ENCODE peak calls at places on chromosomes 1 and 21, in eight cellular contexts. E, M, Y, V, W, O, R and Q are unnamed samples.

GRCh38 chr1:161071886-161072371 is 2.2 kb upstream of the ARHGAP30 start:
- DNase-seq in Y (peak), O (peak), E (peak), W (peak), R (peak), M (peak), V (peak), Q (peak)

GRCh38 chr1:29426701-29427279 is 190.5 kb downstream of the PTPRU start:
- DNase-seq in Y (no peak), R (no peak), W (no peak), V (no peak), E (no peak), M (no peak), O (peak), Q (no peak)

GRCh38 chr1:240254778-240255291 is 163.2 kb downstream of the FMN2 start:
- DNase-seq in V (no peak), E (no peak), R (no peak), Y (no peak), M (no peak), W (peak), O (no peak), Q (no peak)

GRCh38 chr1:60073605-60074278 is at the start of gene C1orf87:
- DNase-seq in W (peak), M (no peak), O (no peak), Y (no peak), V (peak), R (no peak), E (no peak), Q (no peak)

GRCh38 chr1:9782116-9782751 is 41.5 kb downstream of the CLSTN1 start:
- DNase-seq in V (no peak), O (no peak), W (no peak), R (no peak), E (no peak), Y (no peak), M (no peak), Q (no peak)

GRCh38 chr1:149995927-149996326 is 14.6 kb downstream of the OTUD7B start:
- DNase-seq in O (no peak), V (no peak), E (no peak), M (no peak), Y (no peak), R (no peak), W (peak), Q (no peak)

GRCh38 chr1:168170552-168171508 is 7.9 kb upstream of the TIPRL start:
- DNase-seq in M (no peak), R (no peak), E (no peak), O (peak), V (peak), W (no peak), Y (no peak), Q (no peak)

GRCh38 chr1:88036345-88036999 is 647.6 kb upstream of the PKN2 start:
- DNase-seq in W (no peak), M (no peak), Y (no peak), V (no peak), E (no peak), R (no peak), O (no peak), Q (no peak)

GRCh38 chr1:10945988-10946387 is 66.5 kb upstream of the TARDBP start:
- DNase-seq in O (peak), R (no peak), M (no peak), E (no peak), V (no peak), Y (no peak), W (no peak), Q (no peak)

GRCh38 chr21:44780767-44781459 is 20.7 kb downstream of the UBE2G2 start:
- DNase-seq in V (no peak), W (no peak), E (no peak), R (no peak), Y (no peak), M (no peak), O (no peak), Q (no peak)

GRCh38 chr1:10693497-10694273 is 102.8 kb downstream of the CASZ1 start:
- DNase-seq in W (peak), M (no peak), E (no peak), O (peak), V (peak), R (no peak), Y (peak), Q (peak)

GRCh38 chr1:151511636-151512215 is 539 bp downstream of the CGN start:
- DNase-seq in Y (peak), R (no peak), O (peak), V (no peak), M (no peak), E (no peak), W (peak), Q (no peak)

GRCh38 chr1:45272943-45273342 is 53.8 kb upstream of the HPDL start:
- DNase-seq in R (no peak), M (no peak), Y (no peak), V (no peak), W (no peak), E (no peak), O (no peak), Q (no peak)

GRCh38 chr1:112706505-112707216 is at the start of gene RHOC:
- DNase-seq in R (no peak), V (peak), O (peak), Y (peak), W (peak), M (no peak), E (no peak), Q (no peak)

GRCh38 chr1:212235848-212236247 is 49.4 kb upstream of the PPP2R5A start:
- DNase-seq in R (no peak), W (no peak), E (no peak), Y (no peak), O (no peak), V (no peak), M (no peak), Q (peak)

GRCh38 chr1:164515221-164515620 is 43.8 kb upstream of the PBX1 start:
- DNase-seq in E (no peak), Y (no peak), M (no peak), W (no peak), O (no peak), R (no peak), V (no peak), Q (no peak)

GRCh38 chr1:164515932-164516331 is 43.1 kb upstream of the PBX1 start:
- DNase-seq in W (no peak), M (no peak), O (peak), Y (no peak), R (no peak), V (no peak), E (no peak), Q (no peak)

GRCh38 chr1:164504699-164505098 is 54.3 kb upstream of the PBX1 start:
- DNase-seq in O (no peak), R (no peak), W (no peak), Y (no peak), E (no peak), V (no peak), M (no peak), Q (no peak)

DNA sequence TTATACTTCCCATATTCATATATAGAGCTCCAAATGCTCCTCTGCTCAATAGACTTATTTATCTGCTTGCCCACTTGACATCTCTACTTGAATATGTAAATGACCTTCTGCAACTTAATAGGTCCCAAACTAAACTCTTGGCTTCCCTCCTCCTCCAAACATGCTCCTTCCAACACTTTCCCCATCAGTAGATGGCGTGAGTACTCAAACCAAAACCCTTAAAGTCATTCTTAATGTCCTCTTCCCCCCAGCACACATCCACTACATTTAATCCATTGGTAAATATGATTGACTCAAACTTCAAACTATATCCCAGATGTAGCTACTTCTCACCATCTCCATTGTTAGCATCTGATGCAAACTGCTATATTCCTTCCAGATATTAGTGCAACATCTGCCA is 48.5 kb upstream of the PBX1 start:
- DNase-seq in R (no peak), Y (no peak), E (no peak), M (no peak), O (no peak), V (no peak), W (peak), Q (no peak)
- TF ChIP-seq CTCF in R (no peak), Y (no peak), E (no peak), M (no peak), O (peak), V (no peak), W (peak), Q (no peak)

DNA sequence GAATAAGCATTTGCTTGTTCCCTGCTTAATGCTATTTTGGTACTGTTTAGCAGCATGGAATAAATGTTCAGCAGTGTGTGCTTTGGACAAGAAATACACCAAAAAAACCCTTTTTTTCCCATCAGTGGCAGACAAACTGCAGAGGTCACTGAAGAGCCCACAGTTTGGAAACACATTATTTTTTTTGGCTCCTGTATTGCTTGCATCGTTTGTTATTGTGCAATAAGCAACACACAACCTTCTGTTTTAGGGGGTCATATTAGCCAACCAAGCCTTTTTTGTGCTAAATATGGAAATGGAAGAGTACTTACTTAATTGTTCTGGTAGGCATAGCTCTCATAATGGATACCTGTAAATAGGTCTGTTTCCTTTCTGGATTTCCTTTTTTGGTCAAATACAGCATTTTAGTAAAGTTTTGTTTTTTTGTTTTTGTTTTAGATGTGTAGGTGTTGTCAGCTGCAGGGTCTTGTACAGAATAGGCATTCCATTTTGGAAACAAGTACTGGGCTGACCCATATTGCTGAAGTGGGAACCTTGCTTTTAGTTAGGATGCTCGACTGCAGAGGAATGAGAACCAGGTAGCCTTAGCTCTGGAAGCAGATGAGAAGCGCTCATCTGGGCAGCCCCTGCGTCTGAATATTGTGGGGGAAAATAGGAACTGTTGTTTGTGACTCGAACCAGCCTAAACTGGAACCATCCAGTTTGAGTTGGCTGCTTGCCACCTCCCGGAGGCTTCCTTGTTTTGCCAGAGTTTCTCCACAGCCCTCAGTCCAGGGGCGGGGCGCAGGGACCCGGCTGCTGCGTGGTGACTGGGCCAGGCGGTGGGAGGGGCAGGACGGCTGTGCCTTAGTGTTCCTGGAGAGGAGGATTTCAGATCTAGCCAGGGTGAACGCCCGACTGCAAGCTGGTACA is 38.5 kb downstream of the SPEN start:
- DNase-seq in W (peak), R (peak), O (peak), E (peak), V (peak), M (peak), Y (peak), Q (peak)
- TF ChIP-seq REST in W (no peak), R (no peak), O (peak), E (no peak), V (no peak), M (no peak), Y (peak), Q (no peak)

DNA sequence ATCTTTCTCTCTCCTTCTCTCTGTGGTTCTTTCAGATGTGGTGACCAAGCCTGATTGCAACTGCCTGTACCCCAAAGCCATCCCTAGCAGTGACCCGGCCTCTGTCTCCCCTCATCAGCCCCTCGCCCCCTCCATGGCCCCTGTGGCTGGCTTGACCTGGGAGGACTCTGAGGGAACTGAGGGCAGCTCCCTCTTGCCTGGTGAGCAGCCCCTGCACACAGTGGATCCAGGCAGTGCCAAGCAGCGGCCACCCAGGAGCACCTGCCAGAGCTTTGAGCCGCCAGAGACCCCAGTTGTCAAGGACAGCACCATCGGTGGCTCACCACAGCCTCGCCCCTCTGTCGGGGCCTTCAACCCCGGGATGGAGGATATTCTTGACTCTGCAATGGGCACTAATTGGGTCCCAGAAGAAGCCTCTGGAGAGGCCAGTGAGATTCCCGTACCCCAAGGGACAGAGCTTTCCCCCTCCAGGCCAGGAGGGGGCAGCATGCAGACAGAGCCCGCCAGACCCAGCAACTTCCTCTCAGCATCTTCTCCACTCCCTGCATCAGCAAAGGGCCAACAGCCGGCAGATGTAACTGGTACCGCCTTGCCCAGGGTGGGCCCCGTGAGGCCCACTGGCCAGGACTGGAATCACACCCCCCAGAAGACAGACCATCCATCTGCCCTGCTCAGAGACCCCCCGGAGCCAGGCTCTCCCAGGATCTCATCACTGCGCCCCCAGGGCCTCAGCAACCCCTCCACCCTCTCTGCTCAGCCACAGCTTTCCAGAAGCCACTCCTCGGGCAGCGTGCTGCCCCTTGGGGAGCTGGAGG is 12.7 kb downstream of the CSF1 start:
- DNase-seq in V (peak), E (no peak), W (peak), R (no peak), M (no peak), Y (no peak), O (peak), Q (no peak)
- TF ChIP-seq CTCF in V (peak), E (peak), W (peak), R (peak), M (peak), Y (peak), O (peak), Q (peak)

DNA sequence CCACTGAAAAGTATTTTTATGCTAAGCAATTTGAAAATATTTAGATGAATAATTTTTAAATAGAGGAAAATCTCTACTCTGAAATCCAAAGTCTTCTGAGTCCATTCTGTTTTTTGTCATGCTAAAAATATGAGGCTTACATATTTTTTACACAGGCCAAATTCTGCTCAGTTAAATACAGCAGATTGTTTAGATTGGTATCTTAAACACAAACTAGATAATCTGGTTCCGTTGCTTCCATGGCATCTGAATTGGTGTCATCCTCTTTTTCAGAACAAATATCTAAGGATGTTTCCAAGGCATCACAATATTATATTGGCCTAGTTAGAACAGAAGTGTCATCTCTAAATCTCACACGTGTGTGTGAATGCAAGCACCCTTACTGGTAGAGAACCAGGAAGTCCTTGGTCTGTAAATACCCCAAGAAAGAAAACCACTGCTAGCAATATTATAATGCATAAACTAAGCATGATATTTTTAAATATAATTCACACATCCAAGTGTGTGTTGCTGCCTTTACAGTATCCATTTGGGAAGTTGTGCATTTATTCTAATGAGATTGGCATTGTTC is 151.1 kb downstream of the NRIP1 start:
- DNase-seq in M (no peak), R (no peak), E (no peak), Y (no peak), O (no peak), W (no peak), V (no peak), Q (no peak)
- TF ChIP-seq REST in M (no peak), R (no peak), E (no peak), Y (no peak), O (no peak), W (no peak), V (no peak), Q (no peak)

DNA sequence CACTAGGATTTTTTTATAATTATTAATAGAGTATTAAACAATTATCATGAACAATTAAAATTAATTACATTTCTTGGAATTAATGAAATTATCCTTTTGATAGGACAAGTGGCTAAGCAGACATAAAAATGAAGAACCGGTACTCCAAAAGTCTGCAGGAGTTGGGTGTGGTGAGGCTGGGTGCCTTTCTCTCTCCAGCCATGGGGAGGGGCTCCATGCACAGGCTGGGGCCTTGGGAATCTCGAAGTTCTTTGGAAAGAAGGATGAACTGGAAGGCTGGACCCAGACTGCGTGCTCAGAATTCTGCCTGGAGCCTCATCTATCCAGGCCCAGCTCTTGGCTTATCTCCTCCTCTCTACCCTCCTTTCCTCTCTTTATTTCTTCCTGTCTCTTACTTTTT is 94.1 kb downstream of the ACTL8 start:
- DNase-seq in R (no peak), W (peak), O (no peak), Y (no peak), V (no peak), M (no peak), E (no peak), Q (no peak)
- TF ChIP-seq CTCF in R (peak), W (peak), O (peak), Y (no peak), V (peak), M (no peak), E (no peak), Q (no peak)

GRCh38 chr1:205950280-205950679 is 7.0 kb upstream of the SLC26A9 start:
- DNase-seq in O (no peak), M (no peak), W (no peak), E (no peak), V (no peak), R (no peak), Y (no peak), Q (no peak)
- TF ChIP-seq REST in O (no peak), M (no peak), W (no peak), E (no peak), V (no peak), R (no peak), Y (no peak), Q (no peak)

DNA sequence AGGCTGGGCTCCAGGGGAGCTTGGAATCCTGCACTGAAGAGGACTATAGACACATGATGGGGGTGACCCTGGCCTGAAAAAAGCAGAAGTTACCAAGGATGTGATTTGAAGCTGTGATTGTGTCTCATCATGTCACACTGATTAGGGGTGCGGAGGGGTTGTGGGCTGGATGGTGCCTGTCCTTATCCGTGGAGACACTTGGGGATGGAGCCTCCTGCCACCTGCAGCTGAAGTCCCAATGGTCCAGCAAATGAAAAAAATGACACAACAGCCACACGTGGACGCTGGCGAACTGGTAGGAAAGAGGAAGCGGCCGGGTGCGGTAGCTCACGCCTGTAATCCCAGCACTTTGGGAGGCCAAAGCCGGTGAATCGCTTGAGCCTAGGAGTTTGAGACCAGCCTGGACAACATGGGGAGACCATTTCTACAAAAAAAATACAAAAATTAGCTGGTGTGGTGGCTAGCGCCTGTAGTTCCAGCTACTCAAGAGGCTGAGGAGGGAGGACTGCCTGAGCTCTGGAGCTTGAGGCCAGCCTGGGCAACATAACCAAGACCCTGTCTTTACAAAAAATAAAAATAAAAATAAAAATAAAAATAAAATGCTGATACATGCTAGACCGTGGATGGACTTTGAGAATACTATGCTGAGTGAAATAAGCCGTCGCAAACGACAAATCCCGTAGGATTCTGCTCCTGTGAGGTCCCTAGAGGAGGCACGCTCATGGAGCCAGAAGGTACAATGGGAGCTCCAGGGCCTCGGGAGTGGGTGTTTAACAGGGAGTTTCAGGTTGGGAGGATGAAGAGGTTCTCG is 838 bp upstream of the IBA57 start:
- DNase-seq in M (no peak), E (no peak), W (no peak), V (peak), O (no peak), R (no peak), Y (no peak), Q (peak)
- TF ChIP-seq CTCF in M (no peak), E (no peak), W (no peak), V (no peak), O (no peak), R (no peak), Y (no peak), Q (no peak)

GRCh38 chr1:164631751-164632150 is 72.8 kb downstream of the PBX1 start:
- DNase-seq in W (no peak), Y (no peak), M (no peak), R (no peak), O (no peak), V (no peak), E (no peak), Q (no peak)

GRCh38 chr1:164629971-164630370 is 71.0 kb downstream of the PBX1 start:
- DNase-seq in O (no peak), Y (no peak), R (no peak), M (no peak), E (no peak), W (no peak), V (no peak), Q (no peak)

GRCh38 chr1:164635074-164635783 is 76.2 kb downstream of the PBX1 start:
- DNase-seq in V (no peak), Y (no peak), R (no peak), E (no peak), W (peak), M (no peak), O (no peak), Q (no peak)

GRCh38 chr1:164628758-164629157 is 69.8 kb downstream of the PBX1 start:
- DNase-seq in V (no peak), M (no peak), Y (no peak), R (no peak), O (no peak), E (no peak), W (peak), Q (no peak)

GRCh38 chr1:164630626-164631396 is 71.8 kb downstream of the PBX1 start:
- DNase-seq in O (no peak), M (no peak), W (no peak), V (no peak), Y (no peak), R (no peak), E (no peak), Q (no peak)
- TF ChIP-seq REST in O (no peak), M (no peak), W (no peak), V (no peak), Y (no peak), R (no peak), E (no peak), Q (no peak)